ENCODE peak calls at places on chromosome 14, in seven cellular contexts. G is NCI-H510A treated with DMSO at 0.1 percent for 48 hours; V is effector CD4-positive, alpha-beta T cell; D is Kasumi-1; R is D341Med; S is NCI-H1092 treated with DMSO at 0.1 percent for 48 hours; X is tibial nerve. I is an unnamed sample.

GRCh38 chr14:99245541-99246511 is 26.2 kb downstream of the BCL11B start:
- DNase-seq in G (no peak), V (no peak), D (no peak), R (no peak), S (no peak), X (no peak), I (no peak)

GRCh38 chr14:90575336-90575735 is 178.5 kb downstream of the CALM1 start:
- DNase-seq in G (no peak), V (no peak), D (no peak), R (no peak), S (no peak), X (no peak), I (no peak)

GRCh38 chr14:104885031-104885972 is 20.2 kb downstream of the CEP170B start:
- DNase-seq in G (no peak), V (peak), D (no peak), R (no peak), S (no peak), X (no peak), I (no peak)

GRCh38 chr14:104253223-104253822 is 114.9 kb downstream of the KIF26A start:
- DNase-seq in G (no peak), V (no peak), D (no peak), R (peak), S (no peak), X (no peak), I (no peak)

GRCh38 chr14:53156238-53156637 is 3.1 kb upstream of the DDHD1 start:
- DNase-seq in G (peak), V (no peak), D (no peak), R (no peak), S (no peak), X (no peak), I (no peak)

GRCh38 chr14:66603945-66604344 is 96.0 kb downstream of the GPHN start:
- DNase-seq in G (no peak), V (no peak), D (no peak), R (no peak), S (no peak), X (no peak), I (no peak)

GRCh38 chr14:94764573-94764972 is 5.3 kb downstream of the GSC start:
- DNase-seq in G (no peak), V (no peak), D (no peak), R (no peak), S (no peak), X (no peak), I (no peak)

GRCh38 chr14:96747006-96747405 is 50.2 kb upstream of the VRK1 start:
- DNase-seq in G (no peak), V (no peak), D (no peak), R (peak), S (no peak), X (no peak), I (peak)

GRCh38 chr14:20327005-20327869 is 5.8 kb downstream of the CCNB1IP1 start:
- DNase-seq in G (peak), V (peak), D (peak), R (peak), S (peak), X (peak), I (no peak)

GRCh38 chr14:92500491-92500941 is 13.1 kb upstream of the RIN3 start:
- DNase-seq in G (no peak), V (no peak), D (no peak), R (no peak), S (no peak), X (no peak), I (peak)

GRCh38 chr14:42013560-42013959 is 406.9 kb downstream of the LRFN5 start:
- DNase-seq in G (no peak), V (no peak), D (no peak), R (no peak), S (no peak), X (no peak), I (no peak)

GRCh38 chr14:101004176-101004575 is 100.7 kb upstream of the RTL1 start:
- DNase-seq in G (no peak), V (no peak), D (no peak), R (peak), S (no peak), X (no peak), I (peak)

GRCh38 chr14:101408077-101408831 is 153.0 kb upstream of the DIO3 start:
- DNase-seq in G (peak), V (no peak), D (no peak), R (no peak), S (peak), X (peak), I (peak)

GRCh38 chr14:102071283-102071998 is 15.4 kb downstream of the HSP90AA1 start:
- DNase-seq in G (no peak), V (no peak), D (no peak), R (no peak), S (no peak), X (no peak), I (no peak)

GRCh38 chr14:104512061-104512460 is 67.5 kb upstream of the C14orf180 start:
- DNase-seq in G (no peak), V (no peak), D (no peak), R (no peak), S (no peak), X (no peak), I (no peak)

GRCh38 chr14:103149847-103150246 is 26.6 kb downstream of the TNFAIP2 start:
- DNase-seq in G (no peak), V (no peak), D (no peak), R (no peak), S (no peak), X (no peak), I (no peak)

GRCh38 chr14:30874999-30875787 is 834 bp downstream of the COCH start:
- DNase-seq in G (peak), V (no peak), D (peak), R (peak), S (peak), X (no peak), I (no peak)

GRCh38 chr14:100504372-100505078 is 82.7 kb downstream of the BEGAIN start:
- DNase-seq in G (no peak), V (no peak), D (no peak), R (no peak), S (no peak), X (no peak), I (no peak)

GRCh38 chr14:102827716-102828115 is 50.5 kb downstream of the TRAF3 start:
- DNase-seq in G (no peak), V (no peak), D (no peak), R (no peak), S (peak), X (no peak), I (no peak)

GRCh38 chr14:85528080-85528881 is 1.7 kb upstream of the FLRT2 start:
- DNase-seq in G (peak), V (no peak), D (no peak), R (peak), S (peak), X (peak), I (no peak)

GRCh38 chr14:70555890-70556289 is 21.1 kb upstream of the ADAM20 start:
- DNase-seq in G (no peak), V (no peak), D (no peak), R (no peak), S (no peak), X (no peak), I (no peak)